ENCODE peak calls at places on chromosomes 5 and 9, in six cellular contexts. Y is HepG2, K is K562, G is H1, S is HCT116, D is GM12878. H is an unnamed sample.

GRCh38 chr9:130713286-130713975 is 19.9 kb downstream of the EXOSC2 start:
- DNase-seq in Y (no peak), D (no peak), K (no peak), G (no peak), S (no peak), H (no peak)

GRCh38 chr5:102760815-102761214 is 5.7 kb downstream of the PAM start:
- DNase-seq in S (no peak), D (no peak), Y (no peak), K (no peak), G (no peak), H (no peak)

GRCh38 chr9:88739373-88739772 is 204.4 kb downstream of the NXNL2 start:
- DNase-seq in D (no peak), K (no peak), G (no peak), S (no peak), Y (no peak), H (no peak)

GRCh38 chr5:74167206-74167929 is 473.2 kb downstream of the ENC1 start:
- DNase-seq in S (no peak), D (no peak), G (no peak), K (no peak), Y (no peak), H (no peak)

GRCh38 chr9:136122425-136123383 is 4.0 kb upstream of the TMEM250 start:
- DNase-seq in S (no peak), K (peak; percentile 76), Y (peak; percentile 32), D (no peak), G (no peak), H (no peak)

GRCh38 chr9:34279431-34279830 is 49.6 kb downstream of the KIF24 start:
- DNase-seq in S (no peak), G (no peak), D (no peak), Y (no peak), K (no peak), H (no peak)

GRCh38 chr5:73544429-73545402 is 20.7 kb downstream of the ANKRA2 start:
- DNase-seq in D (no peak), Y (peak; percentile 100), K (no peak), S (no peak), G (no peak), H (no peak)

GRCh38 chr9:25677301-25678146 is 720 bp downstream of the TUSC1 start:
- DNase-seq in G (no peak), K (no peak), Y (no peak), D (no peak), S (no peak), H (no peak)

GRCh38 chr9:84296146-84296843 is 44.3 kb downstream of the SLC28A3 start:
- DNase-seq in Y (no peak), S (no peak), K (no peak), G (no peak), D (peak; percentile 66), H (no peak)

GRCh38 chr9:89312154-89312616 is 1.2 kb downstream of the CKS2 start:
- DNase-seq in D (no peak), S (no peak), Y (no peak), K (no peak), G (no peak), H (no peak)

GRCh38 chr9:119091074-119091473 is 278.2 kb downstream of the BRINP1 start:
- DNase-seq in G (no peak), Y (no peak), D (no peak), K (no peak), S (no peak), H (no peak)

GRCh38 chr9:119092125-119092524 is 277.1 kb downstream of the BRINP1 start:
- DNase-seq in S (no peak), D (no peak), G (no peak), Y (no peak), K (no peak), H (no peak)

GRCh38 chr9:119095072-119095471 is 274.2 kb downstream of the BRINP1 start:
- DNase-seq in D (no peak), Y (no peak), G (no peak), S (no peak), K (no peak), H (no peak)

DNA sequence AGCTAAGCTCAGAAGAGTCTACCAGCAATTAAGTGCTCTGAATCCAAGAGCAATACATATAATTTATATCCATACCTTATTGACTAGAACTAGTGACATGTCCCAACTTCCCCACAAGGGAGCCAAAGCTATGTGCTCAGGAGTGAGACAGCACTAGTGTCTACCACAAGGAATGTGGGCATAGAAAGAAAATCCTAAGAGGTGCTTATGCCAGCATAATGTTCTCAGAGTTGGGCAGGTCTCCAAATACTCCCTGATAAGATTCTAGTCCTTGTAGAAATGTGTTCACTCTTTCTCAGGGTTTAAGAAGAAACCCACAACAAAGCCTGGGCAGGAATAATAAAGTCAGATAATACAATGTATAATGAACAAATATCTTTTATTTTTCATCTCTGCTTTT is 275.1 kb downstream of the BRINP1 start:
- DNase-seq in D (no peak), G (no peak), K (no peak), S (no peak), Y (no peak), H (no peak)
- TF ChIP-seq ZNF274 in D (no peak), G (no peak), K (no peak), S (no peak), Y (no peak), H (no peak)

DNA sequence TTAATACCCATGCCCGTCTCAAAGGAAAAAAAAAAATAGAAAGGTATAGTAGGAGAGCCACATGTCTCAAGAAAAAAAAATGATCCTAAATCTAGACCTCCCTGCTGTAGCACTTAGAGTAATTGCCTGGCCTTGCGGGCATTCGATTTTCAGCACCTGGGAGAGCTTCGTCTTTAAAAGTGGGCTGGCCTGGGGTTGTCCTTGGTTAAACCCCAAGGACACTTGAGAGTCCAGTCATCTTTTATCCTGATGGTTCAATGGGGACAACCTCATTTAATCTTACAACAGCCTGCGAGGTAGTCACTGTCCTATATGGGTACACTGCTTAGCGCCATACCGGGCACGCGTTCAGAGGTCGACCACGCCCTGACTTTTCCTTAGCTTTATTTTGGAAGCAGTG is 60.1 kb downstream of the MAT2B start:
- DNase-seq in S (no peak), D (no peak), K (no peak), Y (no peak), G (no peak), H (peak; percentile 15)
- TF ChIP-seq YY1 in S (no peak), D (no peak), K (no peak), Y (no peak), G (no peak), H (no peak)

DNA sequence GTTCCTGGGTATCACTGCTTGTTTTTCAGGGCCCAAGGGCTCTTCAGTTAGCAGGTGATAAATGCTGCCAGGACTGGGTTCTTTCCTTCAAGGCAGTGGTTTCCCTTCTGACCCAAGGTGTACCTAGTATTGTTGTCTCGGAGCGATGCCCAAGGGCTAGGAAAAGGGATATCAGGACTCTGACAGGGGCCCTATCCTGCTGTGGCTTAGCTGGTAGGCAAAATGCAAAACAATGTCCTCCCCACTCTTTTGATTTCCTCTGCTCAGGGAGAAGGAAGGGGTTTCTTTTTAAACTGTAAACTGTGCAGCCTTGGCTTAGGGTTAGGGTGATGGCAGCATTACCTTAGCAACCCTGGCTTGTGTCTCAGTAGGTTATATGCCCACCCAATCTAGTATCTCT is 508.8 kb upstream of the CTNND2 start:
- DNase-seq in Y (no peak), S (no peak), D (no peak), G (no peak), K (no peak), H (no peak)
- H3K4me3 ChIP-seq in Y (no peak overlapping the region), S (no peak overlapping the region), D (no peak overlapping the region), G (no peak overlapping the region), K (no peak overlapping the region), H (no peak overlapping the region)

GRCh38 chr9:17402309-17402708 is 176.6 kb upstream of the SH3GL2 start:
- DNase-seq in K (no peak), S (no peak), G (no peak), Y (peak; percentile 19), D (no peak), H (peak; percentile 28)
- TF ChIP-seq ZNF274 in K (no peak), S (no peak), G (no peak), Y (no peak), D (no peak), H (no peak)

GRCh38 chr5:115831163-115831768 is 10.1 kb downstream of the ATG12 start:
- DNase-seq in G (no peak), D (no peak), S (no peak), K (peak; percentile 37), Y (peak; percentile 57), H (no peak)
- TF ChIP-seq YY1 in G (no peak), D (no peak), S (no peak), K (no peak), Y (no peak), H (no peak)

GRCh38 chr5:7272408-7272807 is 123.5 kb upstream of the ADCY2 start:
- DNase-seq in Y (no peak), G (no peak), D (no peak), K (no peak), S (no peak), H (no peak)
- H3K4me3 ChIP-seq in Y (no peak overlapping the region), G (no peak overlapping the region), D (no peak overlapping the region), K (no peak overlapping the region), S (no peak overlapping the region), H (no peak overlapping the region)

GRCh38 chr9:113966394-113966793 is 90.3 kb downstream of the ZNF618 start:
- DNase-seq in D (no peak), K (no peak), G (no peak), Y (peak; percentile 32), S (no peak), H (no peak)
- TF ChIP-seq ZNF274 in D (no peak), K (no peak), G (no peak), Y (no peak), S (no peak), H (no peak)

GRCh38 chr5:111583761-111584203 is 71.4 kb upstream of the STARD4 start:
- DNase-seq in G (no peak), K (no peak), S (no peak), Y (no peak), D (no peak), H (no peak)

GRCh38 chr5:111580956-111581355 is 68.6 kb upstream of the STARD4 start:
- DNase-seq in D (no peak), K (no peak), S (no peak), Y (no peak), G (no peak), H (no peak)

GRCh38 chr5:111585291-111585690 is 73.0 kb upstream of the STARD4 start:
- DNase-seq in K (no peak), Y (no peak), G (no peak), D (no peak), S (no peak), H (no peak)

GRCh38 chr5:111584651-111585050 is 72.3 kb upstream of the STARD4 start:
- DNase-seq in K (no peak), G (no peak), Y (no peak), D (no peak), S (no peak), H (no peak)

DNA sequence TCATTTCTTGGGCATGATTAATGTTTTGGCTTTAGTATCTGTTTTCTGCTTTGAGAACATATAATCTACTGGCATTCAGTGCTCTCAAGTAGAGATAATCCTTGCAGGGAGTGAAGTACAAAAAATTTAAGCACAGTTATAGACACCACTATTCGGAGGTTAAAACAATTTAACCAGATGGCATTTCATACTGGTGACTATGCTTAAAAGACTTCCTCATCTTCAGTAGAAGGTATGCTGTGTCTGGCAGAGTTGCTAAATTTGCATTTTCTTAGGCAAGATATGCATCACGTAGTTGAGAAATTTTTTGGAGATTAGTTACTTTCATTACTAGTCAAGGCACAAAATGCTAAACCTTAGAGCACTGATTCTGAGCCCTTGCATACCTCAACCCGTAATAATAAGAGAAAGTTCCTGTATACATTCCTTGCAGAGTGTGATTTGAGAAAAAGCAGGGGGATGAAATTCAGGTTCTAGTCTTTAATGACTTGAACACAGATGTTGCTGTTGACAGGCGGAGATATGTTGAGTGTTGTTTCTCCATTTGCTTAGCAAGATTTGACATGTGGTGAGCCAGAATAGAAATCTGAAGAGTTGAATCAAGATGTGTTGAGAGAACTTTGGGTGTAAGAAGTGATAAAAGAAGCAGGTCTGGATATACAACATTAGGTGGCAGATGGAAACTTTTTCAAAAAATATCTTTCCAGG is 70.8 kb upstream of the STARD4 start:
- DNase-seq in G (no peak), K (no peak), D (no peak), Y (no peak), S (no peak), H (no peak)
- TF ChIP-seq YY1 in G (no peak), K (no peak), D (no peak), Y (no peak), S (no peak), H (no peak)